ENCODE peak calls at places on chromosomes 7 and 10, in six cellular contexts. Q, V, T, I, D and A are unnamed samples.

GRCh38 chr7:105680505-105681187 is 99.4 kb upstream of the EFCAB10 start:
- DNase-seq in Q (no peak), V (no peak), T (no peak), I (no peak), D (no peak), A (no peak)

GRCh38 chr10:103895458-103896186 is 22.4 kb downstream of the STN1 start:
- DNase-seq in Q (no peak), V (no peak), T (no peak), I (no peak), D (no peak), A (peak; percentile 61)

GRCh38 chr10:22278441-22278782 is 37.8 kb upstream of the COMMD3 start:
- DNase-seq in Q (no peak), V (no peak), T (no peak), I (no peak), D (no peak), A (no peak)

GRCh38 chr7:84693483-84693882 is 493.4 kb downstream of the SEMA3D start:
- DNase-seq in Q (no peak), V (no peak), T (no peak), I (no peak), D (no peak), A (no peak)

GRCh38 chr10:99976886-99977391 is 32.8 kb downstream of the DNMBP start:
- DNase-seq in Q (no peak), V (no peak), T (no peak), I (no peak), D (no peak), A (peak; percentile 55)

GRCh38 chr10:79320785-79321493 is 26.3 kb upstream of the PPIF start:
- DNase-seq in Q (no peak), V (no peak), T (no peak), I (no peak), D (no peak), A (peak; percentile 95)

GRCh38 chr7:87029078-87029477 is 30.4 kb downstream of the ELAPOR2 start:
- DNase-seq in Q (no peak), V (no peak), T (no peak), I (no peak), D (no peak), A (no peak)

GRCh38 chr10:132558516-132559413 is 21.2 kb downstream of the INPP5A start:
- DNase-seq in Q (no peak), V (peak; percentile 71), T (no peak), I (no peak), D (no peak), A (no peak)

GRCh38 chr10:127996586-127996985 is 89.7 kb downstream of the PTPRE start:
- DNase-seq in Q (no peak), V (no peak), T (no peak), I (no peak), D (no peak), A (no peak)

GRCh38 chr7:28418311-28418710 is 6.0 kb downstream of the CREB5 start:
- DNase-seq in Q (no peak), V (no peak), T (no peak), I (no peak), D (no peak), A (no peak)

GRCh38 chr7:117227091-117227490 is 95.8 kb downstream of the WNT2 start:
- DNase-seq in Q (no peak), V (no peak), T (no peak), I (no peak), D (no peak), A (no peak)

GRCh38 chr7:24913791-24914464 is 66.0 kb downstream of the OSBPL3 start:
- DNase-seq in Q (no peak), V (no peak), T (no peak), I (no peak), D (no peak), A (no peak)

GRCh38 chr7:73560035-73560835 is 2.7 kb upstream of the BCL7B start:
- DNase-seq in Q (no peak), V (no peak), T (no peak), I (no peak), D (no peak), A (peak; percentile 39)

GRCh38 chr10:29621161-29621560 is 13.6 kb downstream of the SVIL start:
- DNase-seq in Q (no peak), V (no peak), T (no peak), I (no peak), D (peak; percentile 70), A (no peak)

GRCh38 chr10:57222603-57223002 is 861.5 kb upstream of the ZWINT start:
- DNase-seq in Q (no peak), V (no peak), T (no peak), I (no peak), D (peak; percentile 75), A (no peak)

GRCh38 chr10:47079177-47079580 is 168.0 kb downstream of the PTPN20 start:
- DNase-seq in Q (no peak), V (no peak), T (no peak), I (no peak), D (peak; percentile 7), A (no peak)

GRCh38 chr7:51111256-51111655 is 205.4 kb downstream of the COBL start:
- DNase-seq in Q (no peak), V (no peak), T (no peak), I (no peak), D (no peak), A (no peak)

GRCh38 chr7:157985636-157986035 is 602.0 kb downstream of the PTPRN2 start:
- DNase-seq in Q (no peak), V (peak; percentile 62), T (no peak), I (no peak), D (no peak), A (no peak)

GRCh38 chr7:46352335-46352954 is 431.4 kb upstream of the IGFBP3 start:
- DNase-seq in Q (no peak), V (no peak), T (no peak), I (peak; percentile 42), D (peak; percentile 84), A (peak; percentile 52)

GRCh38 chr7:149023662-149024061 is 4.6 kb downstream of the PDIA4 start:
- DNase-seq in Q (no peak), V (no peak), T (no peak), I (no peak), D (no peak), A (no peak)

GRCh38 chr10:75353183-75353582 is 48.4 kb downstream of the ZNF503 start:
- DNase-seq in Q (no peak), V (no peak), T (no peak), I (no peak), D (peak; percentile 37), A (no peak)

GRCh38 chr10:112510384-112510783 is 63.4 kb downstream of the VTI1A start:
- DNase-seq in Q (no peak), V (no peak), T (no peak), I (no peak), D (no peak), A (no peak)

GRCh38 chr10:5766189-5766588 is 47.0 kb downstream of the GDI2 start:
- DNase-seq in Q (no peak), V (no peak), T (no peak), I (no peak), D (no peak), A (no peak)

GRCh38 chr10:71396714-71397339 is at the start of gene CDH23:
- DNase-seq in Q (no peak), V (no peak), T (no peak), I (peak; percentile 33), D (peak; percentile 87), A (no peak)

GRCh38 chr10:1048349-1048731 is 579 bp downstream of the IDI1 start:
- DNase-seq in Q (no peak), V (peak; percentile 92), T (no peak), I (no peak), D (no peak), A (no peak)

GRCh38 chr7:130683026-130683425 is 3.3 kb downstream of the TSGA13 start:
- DNase-seq in Q (no peak), V (no peak), T (no peak), I (no peak), D (no peak), A (no peak)

GRCh38 chr10:101780187-101780817 is 2.9 kb downstream of the NPM3 start:
- DNase-seq in Q (no peak), V (no peak), T (no peak), I (no peak), D (no peak), A (no peak)

GRCh38 chr10:71608863-71609768 is 110.5 kb downstream of the C10orf105 start:
- DNase-seq in Q (peak; percentile 73), V (peak; percentile 91), T (peak; percentile 45), I (peak; percentile 74), D (peak; percentile 97), A (peak; percentile 52)

GRCh38 chr10:119209050-119209735 is 1.8 kb downstream of the GRK5 start:
- DNase-seq in Q (no peak), V (peak; percentile 85), T (peak; percentile 2), I (peak; percentile 58), D (peak; percentile 88), A (no peak)

GRCh38 chr10:5547934-5548660 is 23.3 kb downstream of the CALML3 start:
- DNase-seq in Q (no peak), V (peak; percentile 75), T (no peak), I (no peak), D (no peak), A (no peak)

GRCh38 chr10:61902448-61903183 is 1.1 kb downstream of the ARID5B start:
- DNase-seq in Q (no peak), V (no peak), T (peak; percentile 44), I (peak; percentile 82), D (peak; percentile 60), A (no peak)

GRCh38 chr7:80307251-80307856 is 172.7 kb downstream of the GNAI1 start:
- DNase-seq in Q (no peak), V (no peak), T (no peak), I (peak; percentile 19), D (no peak), A (no peak)

GRCh38 chr10:95266674-95267095 is 24.1 kb downstream of the PDLIM1 start:
- DNase-seq in Q (no peak), V (no peak), T (no peak), I (peak; percentile 78), D (no peak), A (no peak)

GRCh38 chr10:27388761-27389399 is 115.2 kb upstream of the RAB18 start:
- DNase-seq in Q (no peak), V (no peak), T (no peak), I (no peak), D (no peak), A (no peak)

GRCh38 chr7:135205850-135206249 is 5.5 kb downstream of the WDR91 start:
- DNase-seq in Q (no peak), V (no peak), T (no peak), I (no peak), D (no peak), A (no peak)

GRCh38 chr10:22623624-22624263 is 90.6 kb downstream of the PIP4K2A start:
- DNase-seq in Q (no peak), V (no peak), T (no peak), I (no peak), D (no peak), A (no peak)